ENCODE peak calls at places on chromosome 3, in nine cellular contexts. F is adrenal gland, H is body of pancreas, S is PC-3, X is thoracic aorta, Q is tibial artery, U is GM12878, C is gastrocnemius medialis, K is MM.1S. D is an unnamed sample.

GRCh38 chr3:49017978-49018706 is at the start of gene DALRD3:
- DNase-seq in F (peak), H (peak), S (peak), X (no peak), Q (peak), U (no peak), C (no peak), K (peak), D (peak)

GRCh38 chr3:13305623-13306022 is 114.5 kb downstream of the NUP210 start:
- DNase-seq in F (no peak), H (no peak), S (no peak), X (no peak), Q (no peak), U (no peak), C (no peak), K (no peak), D (no peak)

GRCh38 chr3:131174752-131175151 is 148.1 kb downstream of the NEK11 start:
- DNase-seq in F (no peak), H (no peak), S (peak), X (no peak), Q (no peak), U (peak), C (no peak), K (peak), D (no peak)

GRCh38 chr3:122497425-122497824 is 17.3 kb downstream of the KPNA1 start:
- DNase-seq in F (no peak), H (no peak), S (peak), X (no peak), Q (no peak), U (peak), C (peak), K (peak), D (no peak)

GRCh38 chr3:65412591-65412990 is 626.1 kb downstream of the MAGI1 start:
- DNase-seq in F (peak), H (peak), S (peak), X (no peak), Q (no peak), U (no peak), C (peak), K (peak), D (peak)

GRCh38 chr3:99669879-99670555 is 31.6 kb downstream of the COL8A1 start:
- DNase-seq in F (no peak), H (no peak), S (peak), X (no peak), Q (no peak), U (no peak), C (no peak), K (no peak), D (no peak)

GRCh38 chr3:32910954-32911353 is 40.5 kb upstream of the CCR4 start:
- DNase-seq in F (no peak), H (no peak), S (no peak), X (no peak), Q (no peak), U (no peak), C (no peak), K (no peak), D (no peak)

GRCh38 chr3:194399874-194400411 is 877 bp upstream of the GP5 start:
- DNase-seq in F (no peak), H (no peak), S (no peak), X (no peak), Q (peak), U (no peak), C (no peak), K (no peak), D (no peak)

GRCh38 chr3:123743121-123743520 is 141.0 kb downstream of the MYLK start:
- DNase-seq in F (no peak), H (no peak), S (no peak), X (no peak), Q (no peak), U (no peak), C (no peak), K (no peak), D (no peak)

GRCh38 chr3:68904578-68904977 is 27.8 kb downstream of the TAFA4 start:
- DNase-seq in F (no peak), H (no peak), S (no peak), X (no peak), Q (no peak), U (no peak), C (no peak), K (no peak), D (no peak)

GRCh38 chr3:173993299-173993698 is 595.8 kb downstream of the NLGN1 start:
- DNase-seq in F (no peak), H (no peak), S (peak), X (no peak), Q (no peak), U (no peak), C (no peak), K (no peak), D (no peak)

GRCh38 chr3:148147896-148148295 is 549.8 kb upstream of the AGTR1 start:
- DNase-seq in F (no peak), H (no peak), S (no peak), X (no peak), Q (no peak), U (no peak), C (no peak), K (no peak), D (no peak)

GRCh38 chr3:71201939-71202338 is 381.6 kb downstream of the FOXP1 start:
- DNase-seq in F (peak), H (peak), S (peak), X (peak), Q (peak), U (no peak), C (peak), K (no peak), D (peak)

GRCh38 chr3:81218023-81218422 is 543.4 kb downstream of the GBE1 start:
- DNase-seq in F (peak), H (no peak), S (peak), X (no peak), Q (no peak), U (no peak), C (no peak), K (no peak), D (no peak)

GRCh38 chr3:19363071-19363470 is 214.8 kb downstream of the KCNH8 start:
- DNase-seq in F (no peak), H (no peak), S (no peak), X (no peak), Q (no peak), U (no peak), C (no peak), K (no peak), D (no peak)

GRCh38 chr3:4822568-4822967 is 156.7 kb upstream of the BHLHE40 start:
- DNase-seq in F (no peak), H (no peak), S (no peak), X (no peak), Q (no peak), U (no peak), C (no peak), K (no peak), D (no peak)

GRCh38 chr3:126155280-126155640 is 25.1 kb downstream of the ALDH1L1 start:
- DNase-seq in F (no peak), H (no peak), S (no peak), X (no peak), Q (no peak), U (no peak), C (no peak), K (no peak), D (no peak)

GRCh38 chr3:52108302-52109232 is 45.7 kb downstream of the POC1A start:
- DNase-seq in F (no peak), H (peak), S (no peak), X (no peak), Q (no peak), U (no peak), C (peak), K (no peak), D (peak)

GRCh38 chr3:94063497-94064119 is 747 bp downstream of the NSUN3 start:
- DNase-seq in F (no peak), H (no peak), S (no peak), X (no peak), Q (no peak), U (no peak), C (no peak), K (peak), D (no peak)

GRCh38 chr3:142027295-142027694 is 122.0 kb downstream of the TFDP2 start:
- DNase-seq in F (no peak), H (no peak), S (no peak), X (no peak), Q (no peak), U (no peak), C (no peak), K (no peak), D (no peak)

GRCh38 chr3:31132132-31132769 is 237.8 kb upstream of the GADL1 start:
- DNase-seq in F (no peak), H (no peak), S (peak), X (no peak), Q (no peak), U (peak), C (no peak), K (peak), D (no peak)

GRCh38 chr3:149377408-149378111 is at the start of gene TM4SF1:
- DNase-seq in F (peak), H (peak), S (peak), X (peak), Q (peak), U (no peak), C (no peak), K (no peak), D (peak)

GRCh38 chr3:54862526-54862925 is 65.3 kb downstream of the LRTM1 start:
- DNase-seq in F (no peak), H (no peak), S (no peak), X (no peak), Q (no peak), U (no peak), C (no peak), K (no peak), D (no peak)

GRCh38 chr3:64846009-64846408 is 158.2 kb upstream of the ADAMTS9 start:
- DNase-seq in F (no peak), H (no peak), S (no peak), X (no peak), Q (no peak), U (no peak), C (no peak), K (no peak), D (no peak)

GRCh38 chr3:18786924-18787323 is 361.4 kb upstream of the KCNH8 start:
- DNase-seq in F (no peak), H (no peak), S (no peak), X (no peak), Q (no peak), U (no peak), C (no peak), K (no peak), D (no peak)

GRCh38 chr3:13112521-13113345 is 39.5 kb upstream of the IQSEC1 start:
- DNase-seq in F (no peak), H (no peak), S (peak), X (no peak), Q (peak), U (no peak), C (no peak), K (no peak), D (no peak)

GRCh38 chr3:141476033-141476432 is 10.8 kb upstream of the RASA2 start:
- DNase-seq in F (no peak), H (no peak), S (no peak), X (no peak), Q (no peak), U (no peak), C (no peak), K (peak), D (no peak)

GRCh38 chr3:159897331-159898075 is 91.1 kb upstream of the IL12A start:
- DNase-seq in F (no peak), H (no peak), S (no peak), X (no peak), Q (no peak), U (no peak), C (no peak), K (no peak), D (no peak)

GRCh38 chr3:148815736-148816135 is 11.9 kb upstream of the CPB1 start:
- DNase-seq in F (no peak), H (no peak), S (no peak), X (no peak), Q (no peak), U (no peak), C (no peak), K (no peak), D (no peak)

GRCh38 chr3:128078875-128079274 is 26.6 kb downstream of the SEC61A1 start:
- DNase-seq in F (peak), H (no peak), S (no peak), X (no peak), Q (no peak), U (no peak), C (no peak), K (no peak), D (no peak)
- H3K27ac ChIP-seq in F (no peak), H (no peak), S (no peak), X (no peak), Q (no peak), U (no peak), C (no peak), K (no peak), D (no peak)

GRCh38 chr3:128006471-128007424 is 45.5 kb upstream of the SEC61A1 start:
- DNase-seq in F (no peak), H (no peak), S (no peak), X (no peak), Q (peak), U (no peak), C (no peak), K (no peak), D (no peak)
- H3K4me3 ChIP-seq in F (no peak), H (no peak), S (no peak), X (peak), Q (peak), U (no peak), C (no peak), K (no peak), D (no peak)

DNA sequence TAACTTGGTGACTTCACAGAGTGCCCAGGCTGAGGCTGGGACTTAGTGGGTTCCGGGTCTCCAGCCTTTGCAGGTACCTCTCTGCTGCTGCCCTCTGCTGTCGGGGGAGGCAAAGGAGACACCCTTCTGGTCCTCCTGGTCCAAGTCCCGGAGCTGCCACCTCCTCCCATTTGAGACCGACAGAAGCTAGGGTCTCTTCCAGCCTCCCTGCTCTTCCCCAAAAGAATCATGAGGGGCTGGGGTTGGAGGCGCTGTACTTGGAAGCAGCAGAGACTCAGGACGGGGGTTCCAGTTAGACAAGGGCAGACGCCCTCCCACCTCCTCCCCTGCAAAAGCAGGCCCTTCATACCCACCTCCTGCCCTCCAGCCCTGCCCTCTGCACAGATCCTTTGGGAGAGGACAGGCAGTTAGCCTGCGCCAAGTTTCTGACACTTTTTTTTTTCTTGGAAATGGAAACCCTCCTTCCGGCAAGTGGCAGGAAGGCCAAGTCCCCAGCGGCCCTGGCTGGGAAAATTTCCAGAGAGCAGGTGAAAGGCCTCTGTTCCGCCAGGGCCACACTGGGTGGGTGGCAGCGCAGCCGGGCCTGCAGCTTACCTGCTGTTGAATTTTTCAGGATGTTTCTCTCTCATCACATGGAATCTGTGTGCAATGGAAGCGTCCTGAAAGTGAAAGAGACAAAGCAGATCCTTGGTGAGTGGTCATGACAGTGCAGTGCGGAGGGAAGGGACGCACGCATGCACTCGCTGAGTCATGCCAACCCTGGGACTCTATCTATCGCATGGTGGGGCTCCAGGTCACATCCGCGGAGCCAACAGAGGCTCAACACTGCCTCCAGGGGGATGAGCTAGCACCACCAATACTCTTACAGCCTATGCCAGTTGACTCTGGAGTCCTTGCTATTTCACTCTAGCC is 119.9 kb downstream of the DGKG start:
- DNase-seq in F (peak), H (peak), S (peak), X (no peak), Q (peak), U (no peak), C (peak), K (peak), D (peak)
- TF ChIP-seq CTCF in F (peak), H (peak), S (peak), X (peak), Q (peak), U (peak), C (peak), K (peak), D (peak)

DNA sequence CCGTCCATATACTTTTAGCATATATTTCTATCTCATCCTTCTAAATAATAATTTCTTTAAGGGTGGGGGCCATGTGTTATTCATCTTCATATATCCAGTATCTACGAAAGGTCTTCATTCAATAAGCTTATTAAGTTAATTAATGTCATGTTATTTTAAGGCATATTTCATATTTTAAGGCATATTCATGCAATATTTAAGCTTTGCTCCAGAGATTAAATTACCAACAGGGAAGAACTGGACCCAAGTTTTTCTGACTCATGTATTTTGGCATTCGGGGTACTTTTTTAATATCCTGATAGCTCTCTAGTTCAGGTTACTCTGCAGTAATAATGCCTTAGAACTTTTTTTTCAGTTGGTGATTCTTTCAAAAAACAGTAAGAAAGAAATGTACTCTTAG is 27.4 kb downstream of the PHC3 start:
- DNase-seq in F (no peak), H (no peak), S (peak), X (no peak), Q (no peak), U (no peak), C (no peak), K (no peak), D (no peak)
- H3K27ac ChIP-seq in F (no peak), H (no peak), S (no peak), X (no peak), Q (no peak), U (peak), C (no peak), K (peak), D (no peak)

DNA sequence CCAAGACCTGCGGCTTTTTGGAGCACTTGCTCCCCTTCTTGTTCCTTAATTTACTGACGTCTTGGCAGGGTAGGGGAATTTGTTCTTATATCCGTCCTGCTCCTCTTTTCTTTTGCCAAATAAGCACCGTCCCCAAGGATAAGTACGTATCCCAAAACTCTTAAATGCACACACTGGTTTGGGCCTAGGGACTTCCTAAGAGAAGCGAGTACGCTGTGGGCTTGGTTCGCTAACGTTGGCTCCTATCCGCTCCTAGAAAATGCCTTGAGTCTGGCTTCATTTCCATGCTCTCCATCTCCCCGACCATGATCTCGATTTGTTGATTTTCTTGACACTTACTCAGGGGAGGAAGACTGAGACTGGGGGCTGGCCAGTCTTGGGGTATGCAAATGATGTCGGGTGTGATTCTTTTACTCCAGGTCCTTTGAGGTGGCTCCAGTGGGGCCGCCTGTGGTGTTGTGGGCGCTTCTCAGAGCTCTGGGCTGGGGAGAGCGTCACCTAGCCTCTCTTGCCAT is 1.3 kb downstream of the MYRIP start:
- DNase-seq in F (no peak), H (no peak), S (no peak), X (no peak), Q (no peak), U (no peak), C (no peak), K (no peak), D (no peak)
- H3K4me3 ChIP-seq in F (peak), H (peak), S (no peak), X (peak), Q (peak), U (no peak), C (peak), K (peak), D (peak)

GRCh38 chr3:104612218-104612617 is 754.5 kb upstream of the ALCAM start:
- DNase-seq in F (no peak), H (no peak), S (no peak), X (no peak), Q (no peak), U (no peak), C (no peak), K (no peak), D (no peak)

GRCh38 chr3:104614564-104614963 is 752.1 kb upstream of the ALCAM start:
- DNase-seq in F (no peak), H (peak), S (no peak), X (no peak), Q (no peak), U (no peak), C (no peak), K (no peak), D (no peak)

GRCh38 chr3:104606812-104607211 is 759.9 kb upstream of the ALCAM start:
- DNase-seq in F (no peak), H (no peak), S (no peak), X (no peak), Q (no peak), U (no peak), C (no peak), K (no peak), D (no peak)

GRCh38 chr3:104610730-104611652 is 755.7 kb upstream of the ALCAM start:
- DNase-seq in F (no peak), H (peak), S (peak), X (no peak), Q (no peak), U (no peak), C (no peak), K (no peak), D (no peak)
- TF ChIP-seq CTCF in F (no peak), H (peak), S (peak), X (peak), Q (no peak), U (no peak), C (no peak), K (no peak), D (no peak)

D was measured in heart left ventricle.